ENCODE peak calls at places on chromosome 1, in five cellular contexts. J, U, W, Y and M are unnamed samples.

GRCh38 chr1:164440222-164440621 is 118.8 kb upstream of the PBX1 start:
- DNase-seq in J (peak), U (no peak), W (peak), Y (no peak), M (no peak)

GRCh38 chr1:67893126-67893495 is 59.8 kb upstream of the GNG12 start:
- DNase-seq in J (no peak), U (no peak), W (no peak), Y (no peak), M (no peak)

GRCh38 chr1:220680085-220680687 is 10.0 kb upstream of the C1orf115 start:
- DNase-seq in J (no peak), U (no peak), W (no peak), Y (no peak), M (peak)

GRCh38 chr1:34640654-34641401 is 114.0 kb upstream of the GJB5 start:
- DNase-seq in J (no peak), U (no peak), W (no peak), Y (no peak), M (no peak)

GRCh38 chr1:37954316-37954971 is 7.6 kb upstream of the INPP5B start:
- DNase-seq in J (peak), U (no peak), W (no peak), Y (no peak), M (no peak)

GRCh38 chr1:185263780-185264179 is 53.3 kb downstream of the IVNS1ABP start:
- DNase-seq in J (no peak), U (no peak), W (no peak), Y (no peak), M (no peak)

GRCh38 chr1:165851034-165851658 is 23.7 kb downstream of the UCK2 start:
- DNase-seq in J (no peak), U (no peak), W (peak), Y (no peak), M (peak)

GRCh38 chr1:169041371-169041770 is 65.1 kb upstream of the ATP1B1 start:
- DNase-seq in J (no peak), U (no peak), W (no peak), Y (no peak), M (no peak)

GRCh38 chr1:243287652-243288051 is 31.8 kb downstream of the SDCCAG8 start:
- DNase-seq in J (no peak), U (peak), W (peak), Y (peak), M (peak)

GRCh38 chr1:21624577-21625389 is 44.4 kb downstream of the RAP1GAP start:
- DNase-seq in J (no peak), U (no peak), W (no peak), Y (no peak), M (no peak)

GRCh38 chr1:25572708-25573590 is 29.5 kb downstream of the LDLRAP1 start:
- DNase-seq in J (peak), U (no peak), W (peak), Y (no peak), M (peak)

GRCh38 chr1:86436041-86436440 is 12.1 kb downstream of the CLCA2 start:
- DNase-seq in J (no peak), U (peak), W (no peak), Y (no peak), M (no peak)

GRCh38 chr1:224696891-224697765 is 81.0 kb downstream of the CNIH3 start:
- DNase-seq in J (no peak), U (peak), W (peak), Y (peak), M (no peak)

GRCh38 chr1:24896596-24897262 is 33.3 kb downstream of the RUNX3 start:
- DNase-seq in J (no peak), U (no peak), W (no peak), Y (no peak), M (no peak)

GRCh38 chr1:199490804-199491527 is 536.5 kb upstream of the NR5A2 start:
- DNase-seq in J (no peak), U (peak), W (peak), Y (peak), M (no peak)

GRCh38 chr1:29859126-29859525 is 622.8 kb downstream of the PTPRU start:
- DNase-seq in J (no peak), U (no peak), W (no peak), Y (no peak), M (no peak)
- TF ChIP-seq CTCF in J (no peak), U (no peak), W (no peak), Y (no peak), M (no peak)

GRCh38 chr1:19495816-19496528 is 10.6 kb upstream of the CAPZB start:
- DNase-seq in J (no peak), U (peak), W (peak), Y (no peak), M (no peak)
- TF ChIP-seq CTCF in J (no peak), U (no peak), W (no peak), Y (no peak), M (no peak)

DNA sequence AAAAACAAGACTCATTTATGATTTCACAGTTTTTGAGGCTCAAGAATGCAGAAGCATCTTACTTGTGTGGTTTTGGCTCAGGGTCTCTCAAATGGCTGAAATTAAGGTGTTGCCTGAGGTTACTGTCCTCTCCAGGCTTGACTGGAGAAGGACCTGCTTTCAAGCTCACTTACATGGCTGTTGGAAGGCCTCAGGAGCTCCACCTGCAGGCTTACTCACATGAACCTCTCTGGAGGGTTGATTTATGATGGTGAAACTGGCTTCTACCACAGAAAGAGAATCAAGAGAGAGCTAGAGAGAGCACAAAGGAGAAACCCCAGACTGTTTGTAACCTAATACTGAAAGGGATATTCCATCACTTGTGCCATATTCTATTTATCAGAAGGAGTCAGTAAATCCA is 6.2 kb upstream of the KCNK2 start:
- DNase-seq in J (peak), U (peak), W (peak), Y (no peak), M (peak)
- TF ChIP-seq CTCF in J (peak), U (peak), W (peak), Y (peak), M (no peak)

DNA sequence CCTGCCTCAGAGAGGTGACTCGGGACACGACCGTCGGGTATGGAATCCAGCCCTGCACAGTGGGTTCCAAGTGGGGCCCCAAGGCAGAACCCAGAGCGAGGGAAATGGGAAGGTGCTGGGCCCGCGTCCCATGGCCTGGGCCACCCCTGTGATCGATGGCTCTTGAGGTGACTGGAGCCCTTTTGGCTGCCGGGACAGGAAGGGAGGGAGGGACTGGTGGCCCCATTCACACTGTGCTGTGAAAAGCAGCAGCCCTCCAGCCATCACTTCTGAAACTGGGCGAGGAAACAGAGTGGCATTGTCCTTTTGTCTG is 110.4 kb upstream of the IFFO2 start:
- DNase-seq in J (no peak), U (no peak), W (no peak), Y (no peak), M (no peak)
- TF ChIP-seq CTCF in J (no peak), U (no peak), W (no peak), Y (no peak), M (no peak)